ENCODE peak calls at places on chromosome 1, in eight cellular contexts. One of them, this sample, is unnamed.

GRCh38 chr1:3530931-3531818 is 76.7 kb downstream of the ARHGEF16 start:
- DNase-seq in upper lobe of left lung: peak; percentile 96
- DNase-seq in A549: peak; percentile 74
- DNase-seq in GM12878: no peak
- DNase-seq in transverse colon: peak; percentile 81
- DNase-seq in suprapubic skin: peak; percentile 90
- DNase-seq in tibial nerve: peak; percentile 54
- DNase-seq in ovary: peak; percentile 69
- DNase-seq in this sample: peak; percentile 93

GRCh38 chr1:182143825-182144661 is 82.5 kb upstream of the ZNF648 start:
- DNase-seq in transverse colon: peak; percentile 70
- DNase-seq in ovary: peak; percentile 92
- DNase-seq in suprapubic skin: peak; percentile 94
- DNase-seq in upper lobe of left lung: peak; percentile 37
- DNase-seq in A549: no peak
- DNase-seq in GM12878: no peak
- DNase-seq in tibial nerve: peak; percentile 94
- DNase-seq in this sample: peak; percentile 98

GRCh38 chr1:21669287-21670058 is at the start of gene RAP1GAP:
- DNase-seq in A549: no peak
- DNase-seq in ovary: no peak
- DNase-seq in upper lobe of left lung: peak; percentile 90
- DNase-seq in GM12878: no peak
- DNase-seq in transverse colon: peak; percentile 52
- DNase-seq in tibial nerve: no peak
- DNase-seq in suprapubic skin: no peak
- DNase-seq in this sample: no peak

GRCh38 chr1:231420959-231421615 is 1.0 kb downstream of the EGLN1 start:
- DNase-seq in GM12878: no peak
- DNase-seq in suprapubic skin: peak; percentile 70
- DNase-seq in transverse colon: peak; percentile 51
- DNase-seq in ovary: peak; percentile 39
- DNase-seq in A549: no peak
- DNase-seq in tibial nerve: peak; percentile 22
- DNase-seq in upper lobe of left lung: peak; percentile 90
- DNase-seq in this sample: no peak

GRCh38 chr1:153612755-153613331 is at the start of gene S100A16:
- DNase-seq in A549: peak; percentile 92
- DNase-seq in suprapubic skin: peak; percentile 90
- DNase-seq in GM12878: no peak
- DNase-seq in upper lobe of left lung: peak; percentile 87
- DNase-seq in ovary: peak; percentile 81
- DNase-seq in tibial nerve: peak; percentile 56
- DNase-seq in transverse colon: peak; percentile 91
- DNase-seq in this sample: no peak

GRCh38 chr1:195376190-195376589 is 1232.0 kb downstream of the KCNT2 start:
- DNase-seq in tibial nerve: no peak
- DNase-seq in upper lobe of left lung: no peak
- DNase-seq in suprapubic skin: no peak
- DNase-seq in ovary: no peak
- DNase-seq in transverse colon: no peak
- DNase-seq in GM12878: no peak
- DNase-seq in A549: peak; percentile 3
- DNase-seq in this sample: no peak

GRCh38 chr1:205701405-205701804 is 21.1 kb upstream of the SLC45A3 start:
- DNase-seq in tibial nerve: no peak
- DNase-seq in GM12878: no peak
- DNase-seq in transverse colon: no peak
- DNase-seq in A549: no peak
- DNase-seq in upper lobe of left lung: no peak
- DNase-seq in ovary: no peak
- DNase-seq in suprapubic skin: no peak
- DNase-seq in this sample: no peak

GRCh38 chr1:234858722-234859121 is 248.7 kb upstream of the IRF2BP2 start:
- DNase-seq in upper lobe of left lung: no peak
- DNase-seq in suprapubic skin: no peak
- DNase-seq in transverse colon: no peak
- DNase-seq in GM12878: no peak
- DNase-seq in ovary: no peak
- DNase-seq in tibial nerve: no peak
- DNase-seq in A549: no peak
- DNase-seq in this sample: no peak

GRCh38 chr1:21149430-21149861 is 27.3 kb downstream of the EIF4G3 start:
- DNase-seq in A549: peak; percentile 48
- DNase-seq in GM12878: no peak
- DNase-seq in ovary: no peak
- DNase-seq in tibial nerve: no peak
- DNase-seq in upper lobe of left lung: no peak
- DNase-seq in transverse colon: peak; percentile 40
- DNase-seq in suprapubic skin: no peak
- DNase-seq in this sample: no peak

GRCh38 chr1:91693542-91693941 is 192.4 kb downstream of the TGFBR3 start:
- DNase-seq in ovary: peak; percentile 45
- DNase-seq in GM12878: no peak
- DNase-seq in tibial nerve: no peak
- DNase-seq in transverse colon: no peak
- DNase-seq in upper lobe of left lung: no peak
- DNase-seq in A549: no peak
- DNase-seq in suprapubic skin: no peak
- DNase-seq in this sample: no peak

GRCh38 chr1:160031368-160032164 is at the start of gene PIGM:
- DNase-seq in transverse colon: peak; percentile 97
- DNase-seq in tibial nerve: peak; percentile 93
- DNase-seq in GM12878: peak; percentile 66
- DNase-seq in ovary: peak; percentile 93
- DNase-seq in A549: peak; percentile 96
- DNase-seq in upper lobe of left lung: peak; percentile 92
- DNase-seq in suprapubic skin: peak; percentile 95
- DNase-seq in this sample: peak; percentile 97

GRCh38 chr1:212667223-212668139 is 32.2 kb downstream of the BATF3 start:
- DNase-seq in A549: peak; percentile 78
- DNase-seq in ovary: peak; percentile 38
- DNase-seq in GM12878: no peak
- DNase-seq in transverse colon: peak; percentile 41
- DNase-seq in suprapubic skin: peak; percentile 82
- DNase-seq in tibial nerve: peak; percentile 65
- DNase-seq in upper lobe of left lung: no peak
- DNase-seq in this sample: no peak

GRCh38 chr1:48693674-48694347 is 82.9 kb downstream of the BEND5 start:
- DNase-seq in GM12878: no peak
- DNase-seq in transverse colon: no peak
- DNase-seq in ovary: no peak
- DNase-seq in upper lobe of left lung: no peak
- DNase-seq in A549: no peak
- DNase-seq in tibial nerve: no peak
- DNase-seq in suprapubic skin: no peak
- DNase-seq in this sample: no peak

GRCh38 chr1:48493970-48494769 is 22.2 kb upstream of the SPATA6 start:
- DNase-seq in transverse colon: peak; percentile 24
- DNase-seq in A549: no peak
- DNase-seq in GM12878: no peak
- DNase-seq in ovary: peak; percentile 17
- DNase-seq in tibial nerve: no peak
- DNase-seq in upper lobe of left lung: no peak
- DNase-seq in suprapubic skin: no peak
- DNase-seq in this sample: no peak

GRCh38 chr1:243525085-243525487 is 269.2 kb downstream of the SDCCAG8 start:
- DNase-seq in transverse colon: no peak
- DNase-seq in ovary: no peak
- DNase-seq in upper lobe of left lung: no peak
- DNase-seq in GM12878: no peak
- DNase-seq in A549: peak; percentile 17
- DNase-seq in suprapubic skin: no peak
- DNase-seq in tibial nerve: no peak
- DNase-seq in this sample: no peak

GRCh38 chr1:151720190-151720953 is 950 bp upstream of the RIIAD1 start:
- DNase-seq in ovary: no peak
- DNase-seq in GM12878: peak; percentile 27
- DNase-seq in tibial nerve: no peak
- DNase-seq in A549: no peak
- DNase-seq in transverse colon: no peak
- DNase-seq in upper lobe of left lung: no peak
- DNase-seq in suprapubic skin: no peak
- DNase-seq in this sample: no peak

GRCh38 chr1:19737413-19737812 is 62.3 kb downstream of the TMCO4 start:
- DNase-seq in tibial nerve: no peak
- DNase-seq in A549: no peak
- DNase-seq in GM12878: no peak
- DNase-seq in suprapubic skin: no peak
- DNase-seq in upper lobe of left lung: no peak
- DNase-seq in ovary: no peak
- DNase-seq in transverse colon: no peak
- DNase-seq in this sample: no peak

GRCh38 chr1:36691374-36691773 is 208.7 kb upstream of the CSF3R start:
- DNase-seq in suprapubic skin: no peak
- DNase-seq in upper lobe of left lung: no peak
- DNase-seq in transverse colon: no peak
- DNase-seq in A549: no peak
- DNase-seq in ovary: no peak
- DNase-seq in tibial nerve: no peak
- DNase-seq in GM12878: no peak
- DNase-seq in this sample: no peak

GRCh38 chr1:55694297-55694696 is 479.1 kb upstream of the USP24 start:
- DNase-seq in ovary: no peak
- DNase-seq in tibial nerve: no peak
- DNase-seq in transverse colon: no peak
- DNase-seq in GM12878: no peak
- DNase-seq in suprapubic skin: no peak
- DNase-seq in upper lobe of left lung: no peak
- DNase-seq in A549: no peak
- DNase-seq in this sample: no peak

GRCh38 chr1:168613689-168614655 is 37.6 kb downstream of the XCL1 start:
- DNase-seq in GM12878: no peak
- DNase-seq in A549: no peak
- DNase-seq in transverse colon: no peak
- DNase-seq in suprapubic skin: no peak
- DNase-seq in tibial nerve: no peak
- DNase-seq in upper lobe of left lung: no peak
- DNase-seq in ovary: peak; percentile 42
- DNase-seq in this sample: peak; percentile 86

GRCh38 chr1:64077281-64077940 is 126.0 kb upstream of the UBE2U start:
- DNase-seq in A549: no peak
- DNase-seq in transverse colon: no peak
- DNase-seq in ovary: no peak
- DNase-seq in upper lobe of left lung: no peak
- DNase-seq in GM12878: no peak
- DNase-seq in suprapubic skin: no peak
- DNase-seq in tibial nerve: no peak
- DNase-seq in this sample: no peak
- TF ChIP-seq EP300 in A549: no peak
- TF ChIP-seq EP300 in transverse colon: no peak
- TF ChIP-seq EP300 in ovary: no peak
- TF ChIP-seq EP300 in upper lobe of left lung: no peak
- TF ChIP-seq EP300 in GM12878: no peak
- TF ChIP-seq EP300 in suprapubic skin: no peak
- TF ChIP-seq EP300 in tibial nerve: no peak
- TF ChIP-seq EP300 in this sample: no peak

DNA sequence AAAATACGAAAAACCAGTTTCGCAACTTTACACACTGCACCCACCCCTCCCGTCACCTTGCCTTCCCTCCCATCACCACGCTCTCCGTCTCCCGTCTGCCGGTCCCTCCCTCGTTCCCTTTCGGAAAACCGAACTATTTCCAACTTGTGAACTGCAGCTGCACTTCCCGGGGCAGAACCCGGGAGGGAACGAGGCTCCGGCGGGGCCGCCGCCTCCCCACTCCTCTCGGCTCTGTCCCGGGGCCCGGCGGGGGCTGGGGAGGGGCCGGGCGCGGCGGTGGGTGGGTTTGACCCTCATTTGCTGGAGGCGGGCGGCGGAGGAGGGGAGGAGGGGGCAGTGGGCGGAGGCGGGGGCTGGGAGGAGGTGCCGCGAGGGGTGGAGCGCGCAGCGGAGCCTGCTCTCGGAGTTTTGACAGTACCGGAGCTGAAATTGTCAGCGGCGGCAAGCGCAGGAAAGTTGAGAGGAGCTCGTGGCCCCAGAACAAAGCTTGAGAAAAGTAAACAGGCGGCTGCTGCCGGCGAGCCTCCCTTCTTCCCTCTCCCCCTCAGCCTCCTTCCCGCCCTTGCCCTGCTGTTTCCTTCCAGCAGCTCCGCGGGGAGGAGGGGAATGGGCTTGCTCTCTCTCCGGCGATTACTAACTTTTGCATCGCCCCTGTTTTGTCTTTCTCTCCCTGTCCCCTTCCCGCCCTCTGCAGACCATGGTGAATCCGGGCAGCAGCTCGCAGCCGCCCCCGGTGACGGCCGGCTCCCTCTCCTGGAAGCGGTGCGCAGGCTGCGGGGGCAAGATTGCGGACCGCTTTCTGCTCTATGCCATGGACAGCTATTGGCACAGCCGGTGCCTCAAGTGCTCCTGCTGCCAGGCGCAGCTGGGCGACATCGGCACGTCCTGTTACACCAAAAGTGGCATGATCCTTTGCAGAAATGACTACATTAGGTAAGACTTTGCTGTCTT is 2.9 kb downstream of the LMO4 start:
- DNase-seq in upper lobe of left lung: peak; percentile 94
- DNase-seq in ovary: peak; percentile 72
- DNase-seq in tibial nerve: peak; percentile 75
- DNase-seq in transverse colon: peak; percentile 83
- DNase-seq in suprapubic skin: peak; percentile 87
- DNase-seq in A549: peak; percentile 24
- DNase-seq in GM12878: no peak
- DNase-seq in this sample: peak; percentile 96
- TF ChIP-seq POLR2A in upper lobe of left lung: no peak
- TF ChIP-seq POLR2A in ovary: no peak
- TF ChIP-seq POLR2A in tibial nerve: peak; percentile 47
- TF ChIP-seq POLR2A in transverse colon: peak; percentile 46
- TF ChIP-seq POLR2A in suprapubic skin: no peak
- TF ChIP-seq POLR2A in A549: no peak
- TF ChIP-seq POLR2A in GM12878: no peak
- TF ChIP-seq POLR2A in this sample: no peak

DNA sequence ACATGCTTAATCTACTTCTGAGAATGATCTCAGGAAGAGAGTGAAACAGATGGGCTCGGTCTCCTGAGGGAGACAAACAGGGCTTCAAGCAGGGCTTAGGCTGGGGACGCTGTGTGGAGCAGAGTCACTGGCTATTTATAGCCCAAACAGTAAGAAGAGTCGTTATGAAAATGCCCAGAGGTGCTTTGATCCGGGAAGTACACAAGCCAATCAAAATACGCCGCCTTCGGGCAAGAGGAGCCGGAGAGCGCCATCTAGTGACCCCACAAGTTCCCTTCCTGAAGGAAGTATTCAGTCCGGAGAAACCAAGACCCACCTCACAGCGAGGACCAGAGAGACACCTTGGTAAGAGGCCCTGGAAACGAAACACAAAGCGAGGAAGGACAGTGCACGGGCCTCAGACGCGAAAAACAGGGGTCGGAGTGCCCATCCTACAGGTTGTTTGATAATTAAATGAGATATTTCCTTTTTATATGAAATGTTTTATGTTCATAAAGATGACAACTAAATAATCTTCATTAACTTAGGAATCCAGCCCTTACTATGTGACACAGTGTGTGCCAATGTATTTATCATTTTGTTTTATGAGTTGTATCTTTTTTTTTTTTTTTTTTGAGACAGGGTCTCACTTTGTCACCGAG is 25.0 kb upstream of the SCCPDH start:
- DNase-seq in ovary: peak; percentile 84
- DNase-seq in suprapubic skin: peak; percentile 90
- DNase-seq in transverse colon: peak; percentile 93
- DNase-seq in tibial nerve: peak; percentile 80
- DNase-seq in GM12878: peak; percentile 76
- DNase-seq in A549: peak; percentile 89
- DNase-seq in upper lobe of left lung: no peak
- DNase-seq in this sample: peak; percentile 95
- H3K27ac ChIP-seq in ovary: no peak overlapping the region
- H3K27ac ChIP-seq in suprapubic skin: no peak overlapping the region
- H3K27ac ChIP-seq in transverse colon: peak overlapping the region; percentile 71
- H3K27ac ChIP-seq in tibial nerve: peak overlapping the region; percentile 57
- H3K27ac ChIP-seq in GM12878: peak overlapping the region; percentile 50
- H3K27ac ChIP-seq in A549: peak overlapping the region; percentile 72
- H3K27ac ChIP-seq in upper lobe of left lung: peak overlapping the region; percentile 39
- H3K27ac ChIP-seq in this sample: peak overlapping the region; percentile 54

GRCh38 chr1:24932284-24932683 is 2.2 kb upstream of the RUNX3 start:
- DNase-seq in ovary: no peak
- DNase-seq in suprapubic skin: no peak
- DNase-seq in transverse colon: peak; percentile 64
- DNase-seq in GM12878: no peak
- DNase-seq in A549: peak; percentile 68
- DNase-seq in upper lobe of left lung: peak; percentile 94
- DNase-seq in tibial nerve: no peak
- DNase-seq in this sample: no peak
- TF ChIP-seq EP300 in ovary: no peak
- TF ChIP-seq EP300 in suprapubic skin: no peak
- TF ChIP-seq EP300 in transverse colon: no peak
- TF ChIP-seq EP300 in GM12878: no peak
- TF ChIP-seq EP300 in A549: no peak
- TF ChIP-seq EP300 in upper lobe of left lung: no peak
- TF ChIP-seq EP300 in tibial nerve: no peak
- TF ChIP-seq EP300 in this sample: no peak

This sample was measured in esophagus muscularis mucosa.